ENCODE peak calls at places on chromosome 14, in six cellular contexts. Y is hepatocyte, L is psoas muscle, G is thyroid gland, U is IMR-90, Z is WTC11. F is an unnamed sample.

GRCh38 chr14:85336257-85336656 is 193.7 kb upstream of the FLRT2 start:
- DNase-seq in Y (no peak), L (no peak), G (no peak), U (no peak), Z (no peak), F (no peak)

GRCh38 chr14:51428981-51429380 is 188.9 kb downstream of the TMX1 start:
- DNase-seq in Y (no peak), L (no peak), G (no peak), U (no peak), Z (no peak), F (no peak)

GRCh38 chr14:92173668-92174067 is 51.9 kb downstream of the CPSF2 start:
- DNase-seq in Y (no peak), L (no peak), G (no peak), U (peak), Z (no peak), F (no peak)

GRCh38 chr14:103688906-103689902 is 26.0 kb downstream of the XRCC3 start:
- DNase-seq in Y (no peak), L (no peak), G (peak), U (no peak), Z (no peak), F (peak)

GRCh38 chr14:79516009-79516408 is 695.3 kb downstream of the DIO2 start:
- DNase-seq in Y (no peak), L (no peak), G (no peak), U (no peak), Z (no peak), F (no peak)

GRCh38 chr14:44701563-44702263 is 194.6 kb upstream of the FSCB start:
- DNase-seq in Y (no peak), L (no peak), G (no peak), U (peak), Z (no peak), F (no peak)

GRCh38 chr14:74963705-74964271 is 8.4 kb upstream of the PGF start:
- DNase-seq in Y (no peak), L (peak), G (peak), U (peak), Z (no peak), F (no peak)

GRCh38 chr14:67502867-67503266 is 14.3 kb upstream of the TMEM229B start:
- DNase-seq in Y (no peak), L (no peak), G (no peak), U (no peak), Z (no peak), F (no peak)

GRCh38 chr14:92540472-92541048 is 27.0 kb downstream of the RIN3 start:
- DNase-seq in Y (peak), L (peak), G (peak), U (peak), Z (no peak), F (no peak)

GRCh38 chr14:20455355-20456300 is 602 bp downstream of the APEX1 start:
- DNase-seq in Y (peak), L (no peak), G (no peak), U (peak), Z (peak), F (no peak)

GRCh38 chr14:54866588-54866987 is 36.0 kb downstream of the GCH1 start:
- DNase-seq in Y (no peak), L (no peak), G (no peak), U (peak), Z (no peak), F (no peak)

GRCh38 chr14:22981090-22982012 is 1.0 kb downstream of the AJUBA start:
- DNase-seq in Y (peak), L (no peak), G (peak), U (no peak), Z (peak), F (no peak)

GRCh38 chr14:90773196-90773486 is 43.1 kb downstream of the TTC7B start:
- DNase-seq in Y (no peak), L (no peak), G (no peak), U (no peak), Z (no peak), F (no peak)

GRCh38 chr14:63727231-63727735 is 582 bp downstream of the SGPP1 start:
- DNase-seq in Y (peak), L (peak), G (peak), U (peak), Z (no peak), F (peak)
- TF ChIP-seq CTCF in Y (no peak), L (no peak), G (no peak), U (no peak), Z (no peak), F (no peak)

DNA sequence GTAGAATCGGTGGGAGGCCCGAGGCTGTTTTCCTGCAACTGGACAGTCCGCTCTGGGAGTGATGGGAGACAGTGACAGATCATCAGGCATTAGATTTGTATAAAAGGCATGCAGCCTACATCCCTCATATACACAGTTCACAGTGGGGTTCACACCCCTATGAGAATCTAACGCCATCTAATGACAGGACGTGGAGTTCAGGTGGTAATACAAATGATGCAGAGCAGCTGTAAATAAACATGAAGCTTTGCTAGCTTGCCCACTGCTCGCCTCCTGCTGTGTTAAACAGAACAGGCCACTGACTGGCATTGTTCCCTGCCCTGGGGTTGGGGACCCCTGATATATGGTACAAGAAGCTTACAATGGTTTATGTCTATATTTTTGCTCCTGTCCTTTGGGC is 179.0 kb downstream of the LRFN5 start:
- DNase-seq in Y (no peak), L (no peak), G (no peak), U (no peak), Z (peak), F (no peak)
- TF ChIP-seq CTCF in Y (no peak), L (no peak), G (no peak), U (no peak), Z (no peak), F (no peak)

GRCh38 chr14:61107148-61107641 is 126.2 kb downstream of the SLC38A6 start:
- DNase-seq in Y (no peak), L (peak), G (no peak), U (no peak), Z (no peak), F (no peak)

GRCh38 chr14:61108742-61109141 is 127.7 kb downstream of the SLC38A6 start:
- DNase-seq in Y (no peak), L (no peak), G (no peak), U (no peak), Z (no peak), F (no peak)

GRCh38 chr14:61104358-61104757 is 123.3 kb downstream of the SLC38A6 start:
- DNase-seq in Y (no peak), L (no peak), G (no peak), U (no peak), Z (no peak), F (no peak)

GRCh38 chr14:61107896-61108295 is 126.9 kb downstream of the SLC38A6 start:
- DNase-seq in Y (no peak), L (no peak), G (no peak), U (no peak), Z (no peak), F (no peak)

GRCh38 chr14:61106627-61107147 is 125.6 kb downstream of the SLC38A6 start:
- DNase-seq in Y (no peak), L (no peak), G (no peak), U (no peak), Z (no peak), F (no peak)
- TF ChIP-seq CTCF in Y (peak), L (peak), G (no peak), U (peak), Z (peak), F (no peak)

GRCh38 chr14:46490150-46490769 is 161.3 kb downstream of the RPL10L start:
- DNase-seq in Y (peak), L (no peak), G (no peak), U (no peak), Z (peak), F (peak)
- TF ChIP-seq CTCF in Y (peak), L (no peak), G (no peak), U (no peak), Z (no peak), F (peak)

GRCh38 chr14:99931308-99931707 is 133.9 kb upstream of the EVL start:
- DNase-seq in Y (no peak), L (no peak), G (no peak), U (no peak), Z (no peak), F (no peak)
- TF ChIP-seq CTCF in Y (no peak), L (no peak), G (no peak), U (no peak), Z (no peak), F (no peak)